ENCODE peak calls at places on chromosomes 12 and 14, in five cellular contexts. R is cardiac muscle cell, V is neural crest cell, A is pancreas, D is coronary artery. O is an unnamed sample.

GRCh38 chr12:64824500-64825142 is at the start of gene TBC1D30:
- DNase-seq in R (peak), V (peak), D (no peak), A (no peak), O (peak)

GRCh38 chr12:113196996-113197395 is 11.5 kb downstream of the RITA1 start:
- DNase-seq in R (peak), V (peak), D (no peak), A (peak), O (no peak)

GRCh38 chr14:105167303-105168092 is 1.1 kb downstream of the JAG2 start:
- DNase-seq in R (peak), D (no peak), V (no peak), A (no peak), O (no peak)

GRCh38 chr12:39919790-39920189 is 186.1 kb downstream of the SLC2A13 start:
- DNase-seq in R (no peak), A (no peak), V (no peak), D (no peak), O (no peak)

GRCh38 chr12:47078733-47079364 is 572 bp upstream of the PCED1B start:
- DNase-seq in R (peak), D (no peak), A (peak), V (no peak), O (no peak)

GRCh38 chr14:36905272-36906046 is 243.8 kb downstream of the PAX9 start:
- DNase-seq in R (no peak), D (no peak), A (no peak), V (no peak), O (no peak)

GRCh38 chr14:77475432-77476115 is 17.7 kb downstream of the AHSA1 start:
- DNase-seq in V (no peak), D (peak), R (no peak), A (no peak), O (no peak)

GRCh38 chr14:68634874-68635601 is 157.8 kb downstream of the ZFP36L1 start:
- DNase-seq in D (no peak), R (no peak), V (no peak), A (no peak), O (peak)

GRCh38 chr14:74661726-74662450 is 49.9 kb upstream of the LTBP2 start:
- DNase-seq in R (no peak), V (no peak), D (peak), A (no peak), O (peak)

GRCh38 chr12:117968826-117969659 is at the start of gene KSR2:
- DNase-seq in R (peak), V (peak), D (no peak), A (peak), O (no peak)

GRCh38 chr12:81797100-81797499 is 38.0 kb upstream of the PPFIA2 start:
- DNase-seq in R (peak), D (no peak), A (no peak), V (no peak), O (no peak)

GRCh38 chr12:11307143-11307542 is 3.1 kb downstream of the PRB4 start:
- DNase-seq in D (no peak), A (no peak), V (no peak), R (no peak), O (no peak)

GRCh38 chr14:28116716-28117115 is 649.9 kb upstream of the FOXG1 start:
- DNase-seq in R (no peak), D (no peak), V (no peak), A (no peak), O (no peak)

GRCh38 chr12:3964404-3964803 is 91.2 kb upstream of the PARP11 start:
- DNase-seq in D (no peak), V (peak), R (peak), A (no peak), O (peak)

GRCh38 chr12:630656-631632 is 32.3 kb downstream of the NINJ2 start:
- DNase-seq in R (no peak), A (peak), V (no peak), D (no peak), O (no peak)

GRCh38 chr14:35400707-35401421 is 3.7 kb downstream of the NFKBIA start:
- DNase-seq in D (no peak), R (no peak), A (no peak), V (no peak), O (no peak)

GRCh38 chr12:113374823-113375428 is 16.5 kb downstream of the PLBD2 start:
- DNase-seq in A (no peak), D (no peak), R (no peak), V (no peak), O (no peak)

GRCh38 chr12:120733574-120733973 is 7.9 kb downstream of the ACADS start:
- DNase-seq in R (no peak), A (no peak), D (no peak), V (no peak), O (no peak)

GRCh38 chr14:98961191-98961590 is 310.8 kb downstream of the BCL11B start:
- DNase-seq in A (no peak), D (no peak), V (no peak), R (no peak), O (peak)

GRCh38 chr12:116697305-116698130 is 40.4 kb downstream of the SPRING1 start:
- DNase-seq in R (peak), V (no peak), D (no peak), A (peak), O (no peak)
- TF ChIP-seq CTCF in R (peak), V (peak), D (no peak), A (no peak), O (peak)

GRCh38 chr12:126663304-126664094 is 1598.3 kb downstream of the AACS start:
- DNase-seq in D (no peak), V (peak), R (peak), A (no peak), O (no peak)
- TF ChIP-seq CTCF in D (no peak), V (peak), R (no peak), A (no peak), O (no peak)

GRCh38 chr12:123972448-123973401 is at the start of the genes CCDC92 and ZNF664:
- DNase-seq in D (peak), R (peak), A (peak), V (peak), O (peak)
- TF ChIP-seq CTCF in D (no peak), R (peak), A (no peak), V (peak), O (peak)

GRCh38 chr12:127966331-127966730 is 300.6 kb upstream of the TMEM132C start:
- DNase-seq in V (no peak), A (no peak), D (no peak), R (no peak), O (no peak)

GRCh38 chr12:127963926-127964325 is 303.0 kb upstream of the TMEM132C start:
- DNase-seq in R (no peak), D (no peak), V (no peak), A (no peak), O (no peak)

GRCh38 chr12:127964717-127965116 is 302.3 kb upstream of the TMEM132C start:
- DNase-seq in D (no peak), R (no peak), A (no peak), V (no peak), O (no peak)
- TF ChIP-seq CTCF in D (no peak), R (no peak), A (no peak), V (no peak), O (peak)

DNA sequence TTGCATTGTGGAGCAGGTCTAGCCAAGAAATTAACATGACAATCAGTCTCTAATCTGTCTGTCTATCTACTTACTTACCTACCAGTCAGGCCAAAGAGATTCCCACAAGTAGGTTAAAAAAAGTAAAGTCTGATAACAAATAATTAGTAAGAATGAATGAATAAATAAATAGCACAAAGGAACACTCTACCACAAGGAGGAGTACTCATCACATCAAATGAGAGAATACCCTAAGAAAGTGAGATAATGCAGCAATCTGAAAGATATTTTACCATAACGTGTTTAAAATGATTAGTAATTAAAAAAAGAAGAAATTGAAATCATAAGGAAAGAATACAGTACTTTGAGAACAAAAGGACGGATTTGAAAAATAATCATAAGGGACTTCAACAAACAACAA is 187.2 kb downstream of the SYNE2 start:
- DNase-seq in A (no peak), V (no peak), R (no peak), D (no peak), O (no peak)
- TF ChIP-seq CTCF in A (no peak), V (peak), R (peak), D (no peak), O (peak)

O was measured in osteocyte.